ENCODE peak calls at places on chromosomes 3 and 15, in eight cellular contexts. X, K, R, L, F, W, O and S are unnamed samples. For H3K4me1, the result is how much of the 10 kb centered on the place peaks cover.

GRCh38 chr3:155026999-155027591 is 53.0 kb upstream of the MME start:
- DNase-seq in X (no peak), K (peak), R (no peak), L (no peak), F (peak), W (no peak), O (no peak), S (no peak)

GRCh38 chr3:71101581-71101980 is 481.9 kb downstream of the FOXP1 start:
- DNase-seq in X (no peak), K (peak), R (no peak), L (no peak), F (peak), W (no peak), O (no peak), S (no peak)

GRCh38 chr3:37864904-37865303 is 3.2 kb downstream of the CTDSPL start:
- DNase-seq in X (no peak), K (no peak), R (peak), L (no peak), F (no peak), W (no peak), O (no peak), S (no peak)

GRCh38 chr3:149678365-149678948 is 20.6 kb upstream of the WWTR1 start:
- DNase-seq in X (no peak), K (no peak), R (peak), L (no peak), F (no peak), W (no peak), O (no peak), S (no peak)

GRCh38 chr3:178186666-178187065 is 349.6 kb upstream of the KCNMB2 start:
- DNase-seq in X (no peak), K (no peak), R (no peak), L (no peak), F (no peak), W (no peak), O (no peak), S (no peak)

GRCh38 chr15:50996641-50997040 is 88.2 kb downstream of the AP4E1 start:
- DNase-seq in X (no peak), K (peak), R (peak), L (no peak), F (peak), W (no peak), O (no peak), S (no peak)

GRCh38 chr3:133152056-133152455 is 113.9 kb downstream of the TMEM108 start:
- DNase-seq in X (no peak), K (no peak), R (no peak), L (no peak), F (no peak), W (no peak), O (no peak), S (no peak)

GRCh38 chr15:40377606-40378005 is 4.9 kb upstream of the KNSTRN start:
- DNase-seq in X (no peak), K (no peak), R (no peak), L (no peak), F (no peak), W (no peak), O (no peak), S (no peak)

GRCh38 chr3:126777366-126777765 is 73.3 kb downstream of the CHCHD6 start:
- DNase-seq in X (no peak), K (no peak), R (no peak), L (no peak), F (peak), W (no peak), O (no peak), S (no peak)

GRCh38 chr3:56971816-56972215 is 88.6 kb upstream of the SPATA12 start:
- DNase-seq in X (no peak), K (no peak), R (no peak), L (no peak), F (no peak), W (no peak), O (no peak), S (no peak)

GRCh38 chr3:112610121-112610520 is 30.8 kb downstream of the CCDC80 start:
- DNase-seq in X (no peak), K (peak), R (no peak), L (no peak), F (peak), W (no peak), O (no peak), S (no peak)

GRCh38 chr3:42684632-42685362 is 540 bp upstream of the KLHL40 start:
- DNase-seq in X (no peak), K (no peak), R (no peak), L (no peak), F (no peak), W (no peak), O (no peak), S (no peak)

GRCh38 chr3:52174896-52175295 is 20.7 kb upstream of the POC1A start:
- DNase-seq in X (no peak), K (no peak), R (peak), L (no peak), F (no peak), W (no peak), O (no peak), S (no peak)

GRCh38 chr3:33089515-33089914 is 7.4 kb downstream of the GLB1 start:
- DNase-seq in X (no peak), K (no peak), R (no peak), L (no peak), F (no peak), W (no peak), O (no peak), S (no peak)

GRCh38 chr15:69903476-69904295 is 194.0 kb downstream of the TLE3 start:
- DNase-seq in X (no peak), K (peak), R (no peak), L (no peak), F (peak), W (no peak), O (no peak), S (no peak)

GRCh38 chr15:47792231-47792630 is 74.9 kb downstream of the SEMA6D start:
- DNase-seq in X (no peak), K (no peak), R (no peak), L (no peak), F (no peak), W (no peak), O (no peak), S (no peak)

GRCh38 chr3:141227752-141228151 is 3.9 kb upstream of the PXYLP1 start:
- DNase-seq in X (no peak), K (peak), R (no peak), L (no peak), F (peak), W (no peak), O (no peak), S (no peak)

GRCh38 chr3:183310936-183311335 is 57.9 kb downstream of the B3GNT5 start:
- DNase-seq in X (no peak), K (no peak), R (no peak), L (no peak), F (no peak), W (no peak), O (no peak), S (no peak)

GRCh38 chr3:183313331-183313730 is 60.3 kb downstream of the B3GNT5 start:
- DNase-seq in X (no peak), K (no peak), R (no peak), L (no peak), F (no peak), W (no peak), O (no peak), S (no peak)

GRCh38 chr3:183312433-183312832 is 59.4 kb downstream of the B3GNT5 start:
- DNase-seq in X (no peak), K (no peak), R (peak), L (no peak), F (no peak), W (no peak), O (no peak), S (no peak)

GRCh38 chr3:183315739-183316138 is 62.7 kb downstream of the B3GNT5 start:
- DNase-seq in X (no peak), K (no peak), R (peak), L (no peak), F (no peak), W (no peak), O (no peak), S (no peak)

DNA sequence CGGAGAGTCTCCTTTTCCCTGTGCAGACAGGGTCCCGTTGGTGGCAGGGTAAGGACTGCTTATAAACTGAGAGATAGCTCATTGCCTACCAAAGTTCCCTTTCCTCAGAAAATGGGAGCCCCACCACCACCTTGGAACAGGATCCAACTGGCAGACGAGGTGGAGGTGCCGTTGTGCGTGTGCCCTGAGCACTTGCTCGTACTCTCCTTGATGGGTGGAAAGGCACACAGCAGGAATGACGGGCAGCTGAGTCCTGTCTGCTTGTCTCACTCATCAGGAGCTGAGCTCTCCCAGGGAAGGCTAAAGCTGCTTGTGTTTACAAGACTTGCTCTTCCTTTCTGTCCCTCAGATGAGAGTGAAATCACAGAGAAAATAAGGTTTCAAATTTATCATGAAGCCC is 60.7 kb downstream of the B3GNT5 start:
- DNase-seq in X (no peak), K (no peak), R (no peak), L (no peak), F (no peak), W (no peak), O (no peak), S (no peak)
- H3K4me1 ChIP-seq in X (under half), K (under half), R (under half), L (under half), F (under half), W (under half), O (under half), S (under half)

GRCh38 chr3:4583441-4583840 is 90.3 kb downstream of the ITPR1 start:
- DNase-seq in X (no peak), K (no peak), R (no peak), L (no peak), F (peak), W (no peak), O (no peak), S (peak)

GRCh38 chr3:4581905-4582611 is 88.9 kb downstream of the ITPR1 start:
- DNase-seq in X (no peak), K (no peak), R (no peak), L (no peak), F (no peak), W (no peak), O (no peak), S (no peak)

GRCh38 chr3:4581040-4581439 is 87.9 kb downstream of the ITPR1 start:
- DNase-seq in X (no peak), K (no peak), R (no peak), L (no peak), F (no peak), W (no peak), O (no peak), S (no peak)

GRCh38 chr3:4581452-4581851 is 88.3 kb downstream of the ITPR1 start:
- DNase-seq in X (no peak), K (no peak), R (no peak), L (no peak), F (no peak), W (no peak), O (no peak), S (no peak)

GRCh38 chr3:4582634-4583033 is 89.5 kb downstream of the ITPR1 start:
- DNase-seq in X (no peak), K (no peak), R (no peak), L (no peak), F (peak), W (no peak), O (no peak), S (no peak)
- H3K4me3 ChIP-seq in X (no peak), K (no peak), R (no peak), L (no peak), F (no peak), W (no peak), O (no peak), S (peak)

DNA sequence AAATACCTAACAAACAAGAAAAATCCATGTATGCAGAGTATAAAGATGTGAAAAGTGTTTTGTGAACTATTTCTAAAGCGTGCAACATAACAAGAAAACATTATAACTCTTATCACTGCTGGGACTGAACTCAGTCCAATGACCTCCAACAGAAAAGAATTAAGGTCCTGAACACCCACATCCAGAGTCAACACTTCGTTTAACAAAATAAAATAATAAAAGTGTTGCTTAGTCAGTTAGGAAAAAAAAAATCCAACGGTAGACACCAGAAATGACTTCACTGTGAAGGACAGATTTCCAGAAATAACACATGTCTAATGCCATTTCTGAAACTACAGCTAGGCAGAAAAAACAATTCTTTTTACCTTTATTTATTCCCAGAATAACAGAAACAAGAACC is 28.0 kb downstream of the MB21D2 start:
- DNase-seq in X (no peak), K (peak), R (no peak), L (no peak), F (no peak), W (no peak), O (no peak), S (no peak)
- H3K4me1 ChIP-seq in X (under half), K (half or more), R (half or more), L (under half), F (under half), W (under half), O (half or more), S (under half)

DNA sequence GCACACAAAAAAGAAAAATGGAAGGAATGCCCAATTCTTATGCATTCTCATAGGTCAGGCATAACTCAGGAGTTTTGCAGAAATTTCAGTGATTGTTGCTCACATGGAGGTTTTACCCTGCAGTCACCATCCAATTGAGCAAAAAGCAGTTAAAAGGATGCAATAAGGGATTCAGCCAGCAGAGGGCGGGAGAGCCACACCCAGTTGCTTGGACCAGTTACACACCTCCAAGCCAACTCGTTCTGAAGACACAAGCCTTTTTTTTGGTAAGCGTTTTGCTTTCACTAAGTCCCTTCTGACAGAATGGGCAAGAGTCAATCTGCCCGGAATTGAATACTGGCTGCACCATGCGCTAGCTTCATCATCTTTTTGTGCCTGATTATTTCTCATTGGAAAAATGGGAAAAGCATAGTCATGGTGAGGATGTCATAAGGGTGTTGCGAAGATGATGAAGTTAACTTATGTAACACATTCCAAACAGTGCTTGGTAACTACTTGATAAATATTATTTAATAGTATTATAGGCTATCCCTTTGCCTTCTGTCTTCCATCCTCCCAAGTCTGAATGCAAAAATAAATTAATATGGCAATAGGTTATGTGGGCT is 154.4 kb upstream of the SGO1 start:
- DNase-seq in X (peak), K (peak), R (peak), L (peak), F (peak), W (peak), O (peak), S (peak)
- H3K4me3 ChIP-seq in X (no peak), K (no peak), R (no peak), L (no peak), F (no peak), W (no peak), O (no peak), S (no peak)

DNA sequence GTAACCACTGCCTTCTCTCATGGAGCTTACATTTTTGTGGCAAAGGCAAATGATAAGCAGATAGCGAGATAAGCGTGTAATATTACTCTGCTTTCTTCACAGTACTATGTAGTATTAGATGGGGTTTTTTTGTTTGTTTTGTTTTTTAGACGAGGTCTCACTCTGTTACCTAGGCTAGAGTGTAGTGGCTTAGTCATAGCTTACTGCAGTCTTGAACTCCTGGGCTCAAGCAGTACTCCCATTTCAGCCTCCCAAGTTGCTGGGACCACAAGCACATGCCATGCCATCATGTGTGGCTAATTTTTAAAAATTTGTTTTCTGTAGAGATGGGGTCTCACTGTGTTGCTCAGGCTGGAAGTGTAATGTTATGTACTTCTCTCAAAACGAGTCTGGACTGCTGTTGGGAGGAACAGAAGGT is 22.9 kb downstream of the MBNL1 start:
- DNase-seq in X (no peak), K (peak), R (no peak), L (no peak), F (peak), W (no peak), O (no peak), S (no peak)
- H3K4me1 ChIP-seq in X (under half), K (under half), R (under half), L (under half), F (under half), W (half or more), O (half or more), S (under half)